ENCODE peak calls at places on chromosome 14, in eight cellular contexts. A is SIG-M5; H is central memory CD8-positive, alpha-beta T cell; S is astrocyte of the cerebellum; K is PC-9; X is stimulated activated CD4-positive, alpha-beta T cell treated with anti-CD3 and anti-CD28 coated beads, TNF-alpha, amount 100 ng/mL, for 1 hour; R is RPMI7951; O is NCI-H1048. T is an unnamed sample.

GRCh38 chr14:75340921-75341320 is 62.3 kb downstream of the FOS start:
- DNase-seq in S (no peak), R (no peak), X (no peak), A (peak; percentile 22), H (no peak), K (no peak), O (no peak), T (no peak)

GRCh38 chr14:32560213-32560857 is 231.2 kb downstream of the AKAP6 start:
- DNase-seq in H (no peak), K (peak; percentile 45), R (peak; percentile 66), A (no peak), X (no peak), S (peak; percentile 73), O (no peak), T (peak; percentile 79)

GRCh38 chr14:54348923-54349615 is 47.7 kb upstream of the CDKN3 start:
- DNase-seq in X (no peak), H (no peak), K (no peak), S (no peak), A (no peak), R (no peak), O (no peak), T (no peak)

GRCh38 chr14:100658514-100658886 is 68.2 kb upstream of the DLK1 start:
- DNase-seq in A (no peak), K (no peak), X (no peak), S (no peak), H (no peak), O (no peak), R (no peak), T (no peak)

GRCh38 chr14:24071144-24071697 is at the start of gene CPNE6:
- DNase-seq in O (no peak), A (no peak), K (no peak), X (no peak), H (no peak), S (no peak), R (no peak), T (no peak)

GRCh38 chr14:100022772-100023451 is 42.3 kb upstream of the EVL start:
- DNase-seq in R (peak; percentile 21), O (no peak), X (no peak), S (no peak), H (no peak), A (no peak), K (no peak), T (no peak)

GRCh38 chr14:104221071-104221625 is 82.8 kb downstream of the KIF26A start:
- DNase-seq in X (no peak), R (no peak), S (no peak), H (no peak), K (no peak), A (no peak), O (no peak), T (no peak)

GRCh38 chr14:94481468-94482131 is 5.6 kb upstream of the SERPINA9 start:
- DNase-seq in H (no peak), K (no peak), O (no peak), A (no peak), X (no peak), R (peak; percentile 41), S (no peak), T (no peak)

GRCh38 chr14:61752626-61753025 is 9.6 kb upstream of the SNAPC1 start:
- DNase-seq in H (no peak), K (peak; percentile 17), O (no peak), S (no peak), X (no peak), R (no peak), A (peak; percentile 43), T (no peak)

GRCh38 chr14:95210699-95211098 is 53.4 kb upstream of the DICER1 start:
- DNase-seq in S (no peak), R (no peak), O (no peak), X (no peak), H (no peak), K (no peak), A (no peak), T (no peak)

GRCh38 chr14:84064756-84065155 is 1465.2 kb upstream of the FLRT2 start:
- DNase-seq in K (no peak), A (no peak), R (no peak), X (no peak), O (no peak), H (no peak), S (no peak), T (no peak)

T was measured in retinal pigment epithelial cell.